ENCODE peak calls at places on chromosomes 6 and 20, in six cellular contexts. One of them, this sample, is unnamed.

GRCh38 chr6:33607784-33608161 is 13.3 kb upstream of the ITPR3 start:
- DNase-seq in neural progenitor cell: no peak
- DNase-seq in left cardiac atrium: no peak
- DNase-seq in heart right ventricle: no peak
- DNase-seq in ACHN: peak; percentile 59
- DNase-seq in CD8-positive, alpha-beta T cell: no peak
- DNase-seq in this sample: no peak

GRCh38 chr20:63224272-63225081 is 8.5 kb upstream of the YTHDF1 start:
- DNase-seq in CD8-positive, alpha-beta T cell: no peak
- DNase-seq in ACHN: peak; percentile 82
- DNase-seq in heart right ventricle: peak; percentile 62
- DNase-seq in neural progenitor cell: peak; percentile 58
- DNase-seq in left cardiac atrium: peak; percentile 49
- DNase-seq in this sample: peak; percentile 60

GRCh38 chr6:125986956-125987617 is 747 bp downstream of the TRMT11 start:
- DNase-seq in ACHN: peak; percentile 29
- DNase-seq in neural progenitor cell: no peak
- DNase-seq in heart right ventricle: no peak
- DNase-seq in left cardiac atrium: no peak
- DNase-seq in CD8-positive, alpha-beta T cell: no peak
- DNase-seq in this sample: no peak

GRCh38 chr6:36430351-36430750 is 12.3 kb downstream of the PXT1 start:
- DNase-seq in heart right ventricle: no peak
- DNase-seq in left cardiac atrium: no peak
- DNase-seq in CD8-positive, alpha-beta T cell: no peak
- DNase-seq in ACHN: no peak
- DNase-seq in neural progenitor cell: peak; percentile 26
- DNase-seq in this sample: no peak

GRCh38 chr6:30322527-30323501 is 3.9 kb upstream of the TRIM39 start:
- DNase-seq in CD8-positive, alpha-beta T cell: no peak
- DNase-seq in neural progenitor cell: peak; percentile 4
- DNase-seq in heart right ventricle: no peak
- DNase-seq in left cardiac atrium: no peak
- DNase-seq in ACHN: no peak
- DNase-seq in this sample: no peak

GRCh38 chr20:58640446-58640845 is 10.6 kb upstream of the STX16 start:
- DNase-seq in heart right ventricle: no peak
- DNase-seq in CD8-positive, alpha-beta T cell: no peak
- DNase-seq in ACHN: no peak
- DNase-seq in neural progenitor cell: no peak
- DNase-seq in left cardiac atrium: no peak
- DNase-seq in this sample: no peak

GRCh38 chr20:23227976-23228375 is 122.6 kb upstream of the NXT1 start:
- DNase-seq in heart right ventricle: no peak
- DNase-seq in neural progenitor cell: no peak
- DNase-seq in ACHN: no peak
- DNase-seq in CD8-positive, alpha-beta T cell: no peak
- DNase-seq in left cardiac atrium: no peak
- DNase-seq in this sample: no peak

GRCh38 chr20:37297066-37297736 is 7.7 kb downstream of the MANBAL start:
- DNase-seq in neural progenitor cell: no peak
- DNase-seq in ACHN: no peak
- DNase-seq in heart right ventricle: no peak
- DNase-seq in CD8-positive, alpha-beta T cell: no peak
- DNase-seq in left cardiac atrium: no peak
- DNase-seq in this sample: no peak

GRCh38 chr6:156689656-156690055 is 87.5 kb upstream of the ARID1B start:
- DNase-seq in ACHN: no peak
- DNase-seq in neural progenitor cell: no peak
- DNase-seq in CD8-positive, alpha-beta T cell: no peak
- DNase-seq in left cardiac atrium: no peak
- DNase-seq in heart right ventricle: no peak
- DNase-seq in this sample: no peak

GRCh38 chr6:15441215-15441868 is 195.5 kb downstream of the JARID2 start:
- DNase-seq in ACHN: peak; percentile 47
- DNase-seq in neural progenitor cell: peak; percentile 69
- DNase-seq in heart right ventricle: no peak
- DNase-seq in left cardiac atrium: no peak
- DNase-seq in CD8-positive, alpha-beta T cell: no peak
- DNase-seq in this sample: no peak

GRCh38 chr6:75211920-75212590 is 6.2 kb upstream of the COL12A1 start:
- DNase-seq in ACHN: no peak
- DNase-seq in heart right ventricle: no peak
- DNase-seq in CD8-positive, alpha-beta T cell: no peak
- DNase-seq in neural progenitor cell: no peak
- DNase-seq in left cardiac atrium: no peak
- DNase-seq in this sample: no peak

GRCh38 chr20:63830821-63831593 is at the start of gene ZBTB46:
- DNase-seq in left cardiac atrium: peak; percentile 75
- DNase-seq in heart right ventricle: peak; percentile 76
- DNase-seq in ACHN: peak; percentile 49
- DNase-seq in neural progenitor cell: peak; percentile 87
- DNase-seq in CD8-positive, alpha-beta T cell: no peak
- DNase-seq in this sample: peak; percentile 79

GRCh38 chr6:136696238-136696637 is 96.0 kb downstream of the MAP3K5 start:
- DNase-seq in neural progenitor cell: no peak
- DNase-seq in heart right ventricle: no peak
- DNase-seq in ACHN: no peak
- DNase-seq in CD8-positive, alpha-beta T cell: no peak
- DNase-seq in left cardiac atrium: no peak
- DNase-seq in this sample: no peak

GRCh38 chr6:70903665-70904452 is 53.0 kb downstream of the B3GAT2 start:
- DNase-seq in left cardiac atrium: no peak
- DNase-seq in CD8-positive, alpha-beta T cell: no peak
- DNase-seq in ACHN: no peak
- DNase-seq in heart right ventricle: no peak
- DNase-seq in neural progenitor cell: no peak
- DNase-seq in this sample: no peak

GRCh38 chr6:146287691-146288369 is 255.8 kb upstream of the RAB32 start:
- DNase-seq in CD8-positive, alpha-beta T cell: no peak
- DNase-seq in neural progenitor cell: no peak
- DNase-seq in left cardiac atrium: no peak
- DNase-seq in heart right ventricle: no peak
- DNase-seq in ACHN: no peak
- DNase-seq in this sample: no peak

GRCh38 chr6:34057191-34057590 is 88.7 kb downstream of the GRM4 start:
- DNase-seq in left cardiac atrium: no peak
- DNase-seq in neural progenitor cell: no peak
- DNase-seq in CD8-positive, alpha-beta T cell: no peak
- DNase-seq in heart right ventricle: no peak
- DNase-seq in ACHN: no peak
- DNase-seq in this sample: no peak

GRCh38 chr6:32837651-32838113 is 857 bp downstream of the TAP2 start:
- DNase-seq in ACHN: peak; percentile 33
- DNase-seq in heart right ventricle: no peak
- DNase-seq in neural progenitor cell: no peak
- DNase-seq in left cardiac atrium: no peak
- DNase-seq in CD8-positive, alpha-beta T cell: no peak
- DNase-seq in this sample: no peak

GRCh38 chr6:2737885-2738284 is 12.8 kb downstream of the MYLK4 start:
- DNase-seq in left cardiac atrium: no peak
- DNase-seq in CD8-positive, alpha-beta T cell: no peak
- DNase-seq in neural progenitor cell: no peak
- DNase-seq in ACHN: no peak
- DNase-seq in heart right ventricle: no peak
- DNase-seq in this sample: no peak

GRCh38 chr6:32047084-32047478 is 8.9 kb downstream of the CYP21A2 start:
- DNase-seq in ACHN: no peak
- DNase-seq in left cardiac atrium: peak; percentile 82
- DNase-seq in heart right ventricle: peak; percentile 46
- DNase-seq in CD8-positive, alpha-beta T cell: no peak
- DNase-seq in neural progenitor cell: no peak
- DNase-seq in this sample: peak; percentile 38

GRCh38 chr20:56636701-56637100 is 7.6 kb downstream of the TFAP2C start:
- DNase-seq in left cardiac atrium: no peak
- DNase-seq in heart right ventricle: no peak
- DNase-seq in ACHN: peak; percentile 65
- DNase-seq in neural progenitor cell: no peak
- DNase-seq in CD8-positive, alpha-beta T cell: no peak
- DNase-seq in this sample: no peak

GRCh38 chr6:70894001-70894400 is 62.9 kb downstream of the B3GAT2 start:
- DNase-seq in neural progenitor cell: no peak
- DNase-seq in CD8-positive, alpha-beta T cell: no peak
- DNase-seq in ACHN: no peak
- DNase-seq in heart right ventricle: no peak
- DNase-seq in left cardiac atrium: no peak
- DNase-seq in this sample: no peak

GRCh38 chr6:34189806-34190503 is 44.1 kb upstream of the GRM4 start:
- DNase-seq in left cardiac atrium: no peak
- DNase-seq in neural progenitor cell: no peak
- DNase-seq in heart right ventricle: no peak
- DNase-seq in ACHN: no peak
- DNase-seq in CD8-positive, alpha-beta T cell: no peak
- DNase-seq in this sample: peak; percentile 28

GRCh38 chr6:53803081-53803860 is 8.5 kb downstream of the LRRC1 start:
- DNase-seq in left cardiac atrium: no peak
- DNase-seq in neural progenitor cell: no peak
- DNase-seq in ACHN: no peak
- DNase-seq in heart right ventricle: no peak
- DNase-seq in CD8-positive, alpha-beta T cell: no peak
- DNase-seq in this sample: no peak

This sample was measured in left ventricle myocardium inferior.